ENCODE peak calls at places on chromosomes 5 and 9, in nine cellular contexts. One of them, this sample, is unnamed.

GRCh38 chr5:73067213-73067612 is 53.2 kb upstream of the TMEM171 start:
- DNase-seq in endothelial cell: no peak
- DNase-seq in IMR-90: peak
- DNase-seq in fibroblast of villous mesenchyme: no peak
- DNase-seq in body of pancreas: no peak
- DNase-seq in Calu3: no peak
- DNase-seq in fibroblast of the aortic adventitia: peak
- DNase-seq in transverse colon: no peak
- DNase-seq in BE2C: no peak
- DNase-seq in this sample: no peak

GRCh38 chr5:168324864-168325615 is 33.6 kb downstream of the WWC1 start:
- DNase-seq in endothelial cell: no peak
- DNase-seq in BE2C: no peak
- DNase-seq in IMR-90: no peak
- DNase-seq in transverse colon: no peak
- DNase-seq in body of pancreas: peak
- DNase-seq in fibroblast of the aortic adventitia: no peak
- DNase-seq in fibroblast of villous mesenchyme: no peak
- DNase-seq in Calu3: peak
- DNase-seq in this sample: peak

GRCh38 chr9:29001006-29001405 is 1427.7 kb upstream of the C9orf72 start:
- DNase-seq in fibroblast of villous mesenchyme: peak
- DNase-seq in endothelial cell: no peak
- DNase-seq in body of pancreas: no peak
- DNase-seq in Calu3: no peak
- DNase-seq in fibroblast of the aortic adventitia: no peak
- DNase-seq in BE2C: no peak
- DNase-seq in IMR-90: no peak
- DNase-seq in transverse colon: no peak
- DNase-seq in this sample: no peak

GRCh38 chr5:64625678-64626077 is 64.6 kb upstream of the SHISAL2B start:
- DNase-seq in endothelial cell: no peak
- DNase-seq in fibroblast of the aortic adventitia: peak
- DNase-seq in BE2C: no peak
- DNase-seq in Calu3: no peak
- DNase-seq in body of pancreas: no peak
- DNase-seq in transverse colon: no peak
- DNase-seq in fibroblast of villous mesenchyme: peak
- DNase-seq in IMR-90: peak
- DNase-seq in this sample: no peak

GRCh38 chr9:75121914-75122558 is 33.7 kb downstream of the OSTF1 start:
- DNase-seq in Calu3: no peak
- DNase-seq in BE2C: no peak
- DNase-seq in IMR-90: no peak
- DNase-seq in endothelial cell: no peak
- DNase-seq in fibroblast of villous mesenchyme: no peak
- DNase-seq in fibroblast of the aortic adventitia: no peak
- DNase-seq in body of pancreas: no peak
- DNase-seq in transverse colon: no peak
- DNase-seq in this sample: no peak

GRCh38 chr9:126915281-126915816 is 767 bp downstream of the RALGPS1 start:
- DNase-seq in Calu3: peak
- DNase-seq in endothelial cell: no peak
- DNase-seq in fibroblast of the aortic adventitia: no peak
- DNase-seq in BE2C: no peak
- DNase-seq in transverse colon: peak
- DNase-seq in IMR-90: no peak
- DNase-seq in fibroblast of villous mesenchyme: no peak
- DNase-seq in body of pancreas: peak
- DNase-seq in this sample: peak

GRCh38 chr5:62778327-62779009 is 199.8 kb downstream of the LRRC70 start:
- DNase-seq in BE2C: no peak
- DNase-seq in IMR-90: no peak
- DNase-seq in body of pancreas: no peak
- DNase-seq in endothelial cell: no peak
- DNase-seq in fibroblast of the aortic adventitia: no peak
- DNase-seq in transverse colon: no peak
- DNase-seq in fibroblast of villous mesenchyme: no peak
- DNase-seq in Calu3: no peak
- DNase-seq in this sample: no peak

GRCh38 chr5:39072915-39073758 is 1.1 kb downstream of the RICTOR start:
- DNase-seq in fibroblast of the aortic adventitia: peak
- DNase-seq in transverse colon: peak
- DNase-seq in BE2C: peak
- DNase-seq in endothelial cell: peak
- DNase-seq in fibroblast of villous mesenchyme: peak
- DNase-seq in body of pancreas: peak
- DNase-seq in IMR-90: peak
- DNase-seq in Calu3: peak
- DNase-seq in this sample: peak

GRCh38 chr5:137753986-137754235 is 252 bp downstream of the HNRNPA0 start:
- DNase-seq in IMR-90: no peak
- DNase-seq in endothelial cell: no peak
- DNase-seq in body of pancreas: no peak
- DNase-seq in BE2C: no peak
- DNase-seq in fibroblast of villous mesenchyme: no peak
- DNase-seq in transverse colon: no peak
- DNase-seq in Calu3: no peak
- DNase-seq in fibroblast of the aortic adventitia: no peak
- DNase-seq in this sample: no peak

GRCh38 chr9:105299190-105299854 is 54.9 kb downstream of the SLC44A1 start:
- DNase-seq in fibroblast of the aortic adventitia: peak
- DNase-seq in BE2C: peak
- DNase-seq in endothelial cell: no peak
- DNase-seq in Calu3: peak
- DNase-seq in fibroblast of villous mesenchyme: peak
- DNase-seq in transverse colon: peak
- DNase-seq in body of pancreas: peak
- DNase-seq in IMR-90: peak
- DNase-seq in this sample: no peak

GRCh38 chr5:131252824-131253171 is 11.1 kb upstream of the CDC42SE2 start:
- DNase-seq in BE2C: no peak
- DNase-seq in endothelial cell: no peak
- DNase-seq in transverse colon: peak
- DNase-seq in Calu3: no peak
- DNase-seq in body of pancreas: peak
- DNase-seq in fibroblast of the aortic adventitia: no peak
- DNase-seq in IMR-90: no peak
- DNase-seq in fibroblast of villous mesenchyme: no peak
- DNase-seq in this sample: no peak

GRCh38 chr5:1174122-1174936 is 27.1 kb upstream of the SLC6A19 start:
- DNase-seq in fibroblast of the aortic adventitia: peak
- DNase-seq in Calu3: peak
- DNase-seq in IMR-90: peak
- DNase-seq in BE2C: peak
- DNase-seq in endothelial cell: peak
- DNase-seq in fibroblast of villous mesenchyme: peak
- DNase-seq in body of pancreas: peak
- DNase-seq in transverse colon: peak
- DNase-seq in this sample: peak

GRCh38 chr9:1458503-1458902 is 408.3 kb downstream of the DMRT2 start:
- DNase-seq in BE2C: no peak
- DNase-seq in transverse colon: no peak
- DNase-seq in Calu3: no peak
- DNase-seq in body of pancreas: no peak
- DNase-seq in fibroblast of villous mesenchyme: peak
- DNase-seq in IMR-90: peak
- DNase-seq in endothelial cell: no peak
- DNase-seq in fibroblast of the aortic adventitia: peak
- DNase-seq in this sample: no peak

GRCh38 chr9:1462626-1463308 is 412.6 kb downstream of the DMRT2 start:
- DNase-seq in fibroblast of the aortic adventitia: no peak
- DNase-seq in endothelial cell: no peak
- DNase-seq in BE2C: no peak
- DNase-seq in Calu3: no peak
- DNase-seq in body of pancreas: no peak
- DNase-seq in transverse colon: no peak
- DNase-seq in fibroblast of villous mesenchyme: no peak
- DNase-seq in IMR-90: no peak
- DNase-seq in this sample: no peak

GRCh38 chr9:1457460-1457859 is 407.3 kb downstream of the DMRT2 start:
- DNase-seq in Calu3: no peak
- DNase-seq in transverse colon: no peak
- DNase-seq in BE2C: no peak
- DNase-seq in body of pancreas: no peak
- DNase-seq in IMR-90: no peak
- DNase-seq in fibroblast of villous mesenchyme: no peak
- DNase-seq in fibroblast of the aortic adventitia: no peak
- DNase-seq in endothelial cell: no peak
- DNase-seq in this sample: no peak

GRCh38 chr9:1456301-1456999 is 406.3 kb downstream of the DMRT2 start:
- DNase-seq in Calu3: no peak
- DNase-seq in fibroblast of villous mesenchyme: no peak
- DNase-seq in transverse colon: no peak
- DNase-seq in BE2C: no peak
- DNase-seq in IMR-90: no peak
- DNase-seq in fibroblast of the aortic adventitia: no peak
- DNase-seq in body of pancreas: no peak
- DNase-seq in endothelial cell: no peak
- DNase-seq in this sample: no peak

GRCh38 chr9:1460143-1460769 is 410.1 kb downstream of the DMRT2 start:
- DNase-seq in fibroblast of villous mesenchyme: no peak
- DNase-seq in BE2C: no peak
- DNase-seq in Calu3: no peak
- DNase-seq in fibroblast of the aortic adventitia: no peak
- DNase-seq in transverse colon: peak
- DNase-seq in body of pancreas: peak
- DNase-seq in IMR-90: no peak
- DNase-seq in endothelial cell: peak
- DNase-seq in this sample: no peak
- TF ChIP-seq CTCF in fibroblast of villous mesenchyme: peak
- TF ChIP-seq CTCF in BE2C: peak
- TF ChIP-seq CTCF in Calu3: no peak
- TF ChIP-seq CTCF in fibroblast of the aortic adventitia: peak
- TF ChIP-seq CTCF in transverse colon: peak
- TF ChIP-seq CTCF in body of pancreas: peak
- TF ChIP-seq CTCF in IMR-90: no peak
- TF ChIP-seq CTCF in endothelial cell: peak
- TF ChIP-seq CTCF in this sample: peak

DNA sequence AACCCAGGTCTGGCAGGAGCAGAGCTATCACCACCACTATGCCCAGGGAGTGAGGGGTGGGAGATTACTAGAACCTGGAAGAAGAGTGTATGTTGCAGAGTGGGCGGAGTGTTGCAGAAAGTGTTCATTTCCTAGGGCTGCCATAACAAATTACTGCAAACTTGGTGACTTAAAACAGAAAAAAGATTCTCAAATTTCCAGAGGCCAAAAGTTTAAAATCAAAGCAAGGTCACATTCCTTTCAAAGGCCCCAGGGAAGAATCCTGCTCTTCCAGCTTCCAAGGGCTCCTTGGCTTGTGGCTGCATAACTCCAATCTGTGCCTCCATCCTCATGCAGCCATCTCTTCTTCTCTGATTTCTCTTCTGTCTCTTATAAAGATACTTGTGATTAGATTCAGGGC is 30.6 kb upstream of the SPINK4 start:
- DNase-seq in Calu3: no peak
- DNase-seq in fibroblast of the aortic adventitia: no peak
- DNase-seq in transverse colon: no peak
- DNase-seq in endothelial cell: no peak
- DNase-seq in BE2C: no peak
- DNase-seq in IMR-90: no peak
- DNase-seq in fibroblast of villous mesenchyme: no peak
- DNase-seq in body of pancreas: no peak
- DNase-seq in this sample: no peak
- TF ChIP-seq CTCF in Calu3: no peak
- TF ChIP-seq CTCF in fibroblast of the aortic adventitia: no peak
- TF ChIP-seq CTCF in transverse colon: no peak
- TF ChIP-seq CTCF in endothelial cell: no peak
- TF ChIP-seq CTCF in BE2C: no peak
- TF ChIP-seq CTCF in IMR-90: no peak
- TF ChIP-seq CTCF in fibroblast of villous mesenchyme: no peak
- TF ChIP-seq CTCF in body of pancreas: no peak
- TF ChIP-seq CTCF in this sample: no peak

GRCh38 chr5:177497011-177497296 is 450 bp downstream of the PDLIM7 start:
- DNase-seq in body of pancreas: no peak
- DNase-seq in Calu3: no peak
- DNase-seq in endothelial cell: no peak
- DNase-seq in fibroblast of villous mesenchyme: no peak
- DNase-seq in fibroblast of the aortic adventitia: no peak
- DNase-seq in BE2C: no peak
- DNase-seq in IMR-90: no peak
- DNase-seq in transverse colon: no peak
- DNase-seq in this sample: no peak

GRCh38 chr5:177495243-177496060 is 2.0 kb downstream of the PDLIM7 start:
- DNase-seq in Calu3: peak
- DNase-seq in transverse colon: peak
- DNase-seq in endothelial cell: peak
- DNase-seq in BE2C: peak
- DNase-seq in IMR-90: peak
- DNase-seq in body of pancreas: peak
- DNase-seq in fibroblast of the aortic adventitia: peak
- DNase-seq in fibroblast of villous mesenchyme: peak
- DNase-seq in this sample: no peak

GRCh38 chr5:177497297-177498012 is at the start of gene PDLIM7:
- DNase-seq in fibroblast of the aortic adventitia: peak
- DNase-seq in fibroblast of villous mesenchyme: peak
- DNase-seq in transverse colon: peak
- DNase-seq in endothelial cell: peak
- DNase-seq in BE2C: peak
- DNase-seq in Calu3: peak
- DNase-seq in IMR-90: peak
- DNase-seq in body of pancreas: peak
- DNase-seq in this sample: peak

GRCh38 chr5:177494356-177495195 is 2.8 kb downstream of the PDLIM7 start:
- DNase-seq in endothelial cell: no peak
- DNase-seq in fibroblast of the aortic adventitia: peak
- DNase-seq in Calu3: peak
- DNase-seq in BE2C: peak
- DNase-seq in transverse colon: peak
- DNase-seq in IMR-90: peak
- DNase-seq in fibroblast of villous mesenchyme: peak
- DNase-seq in body of pancreas: peak
- DNase-seq in this sample: no peak

GRCh38 chr5:177496111-177497010 is 1.0 kb downstream of the PDLIM7 start:
- DNase-seq in IMR-90: peak
- DNase-seq in fibroblast of the aortic adventitia: peak
- DNase-seq in endothelial cell: peak
- DNase-seq in BE2C: peak
- DNase-seq in Calu3: peak
- DNase-seq in body of pancreas: peak
- DNase-seq in transverse colon: peak
- DNase-seq in fibroblast of villous mesenchyme: peak
- DNase-seq in this sample: peak
- TF ChIP-seq CTCF in IMR-90: peak
- TF ChIP-seq CTCF in fibroblast of the aortic adventitia: peak
- TF ChIP-seq CTCF in endothelial cell: peak
- TF ChIP-seq CTCF in BE2C: peak
- TF ChIP-seq CTCF in Calu3: peak
- TF ChIP-seq CTCF in body of pancreas: peak
- TF ChIP-seq CTCF in transverse colon: peak
- TF ChIP-seq CTCF in fibroblast of villous mesenchyme: peak
- TF ChIP-seq CTCF in this sample: peak

DNA sequence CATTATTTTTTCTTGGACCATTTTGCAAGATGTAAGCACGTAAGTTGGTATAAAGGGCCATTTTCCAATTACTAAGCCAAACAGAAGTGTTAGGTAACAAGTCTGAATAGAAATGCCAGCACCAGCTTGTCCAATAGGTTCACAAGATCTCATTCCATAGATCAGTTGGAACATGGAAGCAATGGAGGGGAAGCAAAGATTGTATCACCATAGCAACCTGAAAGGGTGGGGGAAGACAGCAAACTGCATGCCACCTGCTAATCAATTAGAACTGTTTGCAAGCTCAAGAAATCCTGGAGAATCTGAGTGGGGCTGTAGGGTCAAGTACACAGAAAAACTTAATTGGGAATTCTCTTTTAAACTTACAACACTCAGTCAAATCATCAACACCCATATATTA is 264.9 kb upstream of the EFNA5 start:
- DNase-seq in body of pancreas: no peak
- DNase-seq in fibroblast of the aortic adventitia: no peak
- DNase-seq in fibroblast of villous mesenchyme: no peak
- DNase-seq in IMR-90: no peak
- DNase-seq in Calu3: no peak
- DNase-seq in endothelial cell: no peak
- DNase-seq in BE2C: no peak
- DNase-seq in transverse colon: no peak
- DNase-seq in this sample: no peak
- TF ChIP-seq CTCF in body of pancreas: no peak
- TF ChIP-seq CTCF in fibroblast of the aortic adventitia: no peak
- TF ChIP-seq CTCF in fibroblast of villous mesenchyme: no peak
- TF ChIP-seq CTCF in IMR-90: no peak
- TF ChIP-seq CTCF in Calu3: no peak
- TF ChIP-seq CTCF in endothelial cell: no peak
- TF ChIP-seq CTCF in BE2C: no peak
- TF ChIP-seq CTCF in transverse colon: no peak
- TF ChIP-seq CTCF in this sample: no peak

This sample was measured in Caco-2.